ENCODE peak calls at places on chromosomes 3 and 15, in five cellular contexts. V is breast epithelium; H is right cardiac atrium; S is CD8-positive, alpha-beta T cell; T is prostate gland. N is an unnamed sample.

GRCh38 chr15:84737005-84737404 is 11.4 kb upstream of the ZNF592 start:
- DNase-seq in S (no peak), H (no peak), T (no peak), V (no peak), N (peak; percentile 68)

GRCh38 chr15:85702321-85703230 is 92.1 kb downstream of the KLHL25 start:
- DNase-seq in H (no peak), V (no peak), T (no peak), S (peak; percentile 32), N (peak; percentile 55)

GRCh38 chr3:32937331-32937730 is 14.1 kb upstream of the CCR4 start:
- DNase-seq in H (no peak), S (no peak), V (no peak), T (no peak), N (no peak)

GRCh38 chr3:113054552-113054951 is 63.8 kb downstream of the GTPBP8 start:
- DNase-seq in T (peak; percentile 5), V (no peak), H (no peak), S (no peak), N (no peak)

GRCh38 chr15:67828379-67828968 is 3.2 kb downstream of the SKOR1 start:
- DNase-seq in V (no peak), T (no peak), S (no peak), H (no peak), N (no peak)

GRCh38 chr3:125624341-125624740 is 29.0 kb upstream of the OSBPL11 start:
- DNase-seq in S (no peak), V (no peak), T (no peak), H (no peak), N (no peak)

GRCh38 chr15:92800013-92800412 is 100.1 kb upstream of the CHD2 start:
- DNase-seq in V (no peak), S (no peak), H (no peak), T (no peak), N (no peak)

GRCh38 chr15:91975241-91975978 is 121.9 kb downstream of the SLCO3A1 start:
- DNase-seq in S (no peak), T (no peak), H (peak; percentile 40), V (no peak), N (no peak)

GRCh38 chr3:13657660-13658435 is 108.9 kb downstream of the FBLN2 start:
- DNase-seq in T (peak; percentile 34), H (peak; percentile 77), S (peak; percentile 68), V (no peak), N (peak; percentile 36)

GRCh38 chr3:61809879-61810278 is 248.5 kb downstream of the PTPRG start:
- DNase-seq in H (peak; percentile 83), T (peak; percentile 10), S (no peak), V (no peak), N (peak; percentile 39)

GRCh38 chr3:10977864-10978510 is 14.6 kb upstream of the SLC6A1 start:
- DNase-seq in T (no peak), V (no peak), S (no peak), H (no peak), N (no peak)

GRCh38 chr3:76631251-76631650 is 408.6 kb upstream of the ROBO2 start:
- DNase-seq in T (no peak), S (no peak), V (no peak), H (no peak), N (peak; percentile 11)

GRCh38 chr3:149414557-149415231 is 37.2 kb upstream of the TM4SF1 start:
- DNase-seq in S (no peak), H (no peak), V (no peak), T (no peak), N (no peak)

DNA sequence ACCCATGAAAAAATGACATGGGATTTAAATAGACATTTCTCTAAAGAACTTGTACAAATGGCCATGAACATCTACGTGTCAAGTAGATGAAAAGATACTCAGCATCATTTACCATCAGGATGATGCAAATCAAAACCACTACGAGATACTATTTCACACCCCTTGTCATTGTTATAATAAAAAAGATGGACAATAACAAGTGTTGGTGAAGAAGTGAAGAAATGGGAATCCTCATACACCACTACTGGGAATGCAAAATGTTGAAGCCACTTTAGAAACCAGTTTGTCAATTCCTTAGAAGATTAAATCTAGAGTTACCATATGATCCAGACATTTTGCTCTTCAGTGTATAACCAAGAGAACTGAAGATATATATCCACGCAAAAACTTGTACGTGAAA is 57.9 kb downstream of the TIMP4 start:
- DNase-seq in H (no peak), T (no peak), S (no peak), V (no peak), N (no peak)
- H3K4me3 ChIP-seq in H (no peak overlapping the region), T (no peak overlapping the region), S (no peak overlapping the region), V (no peak overlapping the region), N (no peak overlapping the region)

DNA sequence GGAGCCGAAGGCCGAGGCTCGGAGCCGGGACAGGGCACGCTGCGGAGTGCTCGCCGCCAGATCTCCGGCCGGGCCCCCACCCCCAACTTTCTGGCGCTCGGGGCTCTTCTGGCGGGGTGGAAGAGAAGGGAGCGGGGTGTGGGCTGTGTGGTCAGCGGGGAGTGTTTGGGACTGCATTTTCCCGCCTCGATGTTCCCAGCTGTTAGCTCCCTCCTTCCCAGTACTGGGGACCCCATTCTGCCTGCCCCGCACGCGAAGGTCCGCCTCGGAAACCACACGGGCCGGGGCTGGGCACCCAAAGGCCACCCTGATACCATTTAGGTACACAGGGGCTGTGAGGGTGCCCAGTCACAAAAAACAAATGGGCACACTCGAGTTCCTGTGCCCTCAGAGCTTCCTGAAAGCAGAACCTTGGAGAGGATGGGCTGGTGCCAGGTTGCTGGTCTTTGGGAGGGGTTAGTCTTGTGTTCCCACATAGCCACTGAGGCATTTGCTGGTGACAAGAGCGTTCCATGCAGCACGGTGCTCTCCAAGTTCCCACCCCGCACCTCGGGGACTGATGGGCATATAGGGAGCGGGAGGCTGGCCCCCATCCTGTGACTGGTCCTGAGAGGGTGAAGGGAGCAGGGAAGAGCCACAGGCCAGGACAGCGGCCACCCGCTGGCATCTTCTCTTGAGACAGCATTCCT is 621 bp downstream of the TYRO3 start:
- DNase-seq in V (peak; percentile 17), S (no peak), H (peak; percentile 67), T (no peak), N (no peak)
- H3K4me3 ChIP-seq in V (peak overlapping the region; percentile 97), S (peak overlapping the region; percentile 45), H (peak overlapping the region; percentile 94), T (peak overlapping the region; percentile 66), N (peak overlapping the region; percentile 59)

DNA sequence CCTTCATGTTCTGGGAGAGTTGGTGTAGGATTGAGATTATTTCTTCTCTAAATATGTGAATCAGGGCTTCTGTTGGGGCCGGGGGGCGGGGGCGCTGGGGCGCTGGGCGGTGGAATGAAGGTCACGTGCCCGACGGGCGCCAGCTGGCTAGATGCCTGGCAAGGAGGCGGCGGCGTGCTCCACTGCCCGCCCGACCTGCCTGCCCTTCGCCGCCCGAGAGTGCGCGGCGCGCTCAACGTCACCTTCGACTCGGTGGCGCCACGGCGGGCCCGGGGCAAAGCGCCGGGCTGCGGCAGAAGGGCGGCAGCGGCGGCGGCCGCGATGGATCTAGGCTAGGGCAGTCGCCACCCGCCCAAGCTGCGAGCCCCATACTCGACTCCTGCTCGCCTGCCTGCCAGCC is 47.0 kb upstream of the LHFPL4 start:
- DNase-seq in T (no peak), H (peak; percentile 72), S (no peak), V (no peak), N (no peak)
- H3K4me3 ChIP-seq in T (peak overlapping the region; percentile 10), H (no peak overlapping the region), S (no peak overlapping the region), V (peak overlapping the region; percentile 60), N (no peak overlapping the region)

GRCh38 chr3:171334465-171334811 is 125.8 kb downstream of the TNIK start:
- DNase-seq in H (no peak), T (no peak), S (no peak), V (no peak), N (no peak)
- H3K4me3 ChIP-seq in H (no peak overlapping the region), T (no peak overlapping the region), S (no peak overlapping the region), V (no peak overlapping the region), N (no peak overlapping the region)

DNA sequence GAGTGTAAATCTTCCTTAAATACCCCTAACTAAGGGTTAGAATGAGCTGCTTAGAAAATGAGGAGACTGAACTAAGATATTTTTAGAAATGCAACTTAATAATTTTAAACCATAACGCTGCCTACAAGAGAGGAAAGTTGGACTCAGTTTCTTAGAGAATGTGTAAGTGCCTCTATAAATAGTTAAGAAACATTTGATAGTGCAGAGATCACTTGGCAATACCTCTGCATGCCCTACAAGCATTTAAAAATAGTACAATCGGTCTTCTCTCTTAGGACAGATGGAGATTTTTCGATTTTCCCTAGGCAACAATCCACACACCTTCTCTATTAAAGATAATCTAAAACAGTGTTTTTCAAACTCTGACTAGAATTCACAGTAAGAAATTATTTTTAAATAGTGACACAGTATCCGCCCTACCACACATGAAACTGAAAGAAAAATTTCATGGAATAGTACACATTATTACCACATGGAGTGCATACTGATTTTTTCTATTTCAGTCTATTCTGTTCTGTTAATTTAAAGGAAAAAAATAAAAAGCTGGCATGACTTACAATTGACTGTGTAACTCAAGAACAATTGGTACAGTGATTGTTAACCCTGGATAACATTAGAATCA is 83.2 kb downstream of the GADL1 start:
- DNase-seq in S (no peak), T (no peak), V (no peak), H (no peak), N (no peak)
- H3K4me3 ChIP-seq in S (no peak overlapping the region), T (no peak overlapping the region), V (no peak overlapping the region), H (peak overlapping the region; percentile 16), N (no peak overlapping the region)

DNA sequence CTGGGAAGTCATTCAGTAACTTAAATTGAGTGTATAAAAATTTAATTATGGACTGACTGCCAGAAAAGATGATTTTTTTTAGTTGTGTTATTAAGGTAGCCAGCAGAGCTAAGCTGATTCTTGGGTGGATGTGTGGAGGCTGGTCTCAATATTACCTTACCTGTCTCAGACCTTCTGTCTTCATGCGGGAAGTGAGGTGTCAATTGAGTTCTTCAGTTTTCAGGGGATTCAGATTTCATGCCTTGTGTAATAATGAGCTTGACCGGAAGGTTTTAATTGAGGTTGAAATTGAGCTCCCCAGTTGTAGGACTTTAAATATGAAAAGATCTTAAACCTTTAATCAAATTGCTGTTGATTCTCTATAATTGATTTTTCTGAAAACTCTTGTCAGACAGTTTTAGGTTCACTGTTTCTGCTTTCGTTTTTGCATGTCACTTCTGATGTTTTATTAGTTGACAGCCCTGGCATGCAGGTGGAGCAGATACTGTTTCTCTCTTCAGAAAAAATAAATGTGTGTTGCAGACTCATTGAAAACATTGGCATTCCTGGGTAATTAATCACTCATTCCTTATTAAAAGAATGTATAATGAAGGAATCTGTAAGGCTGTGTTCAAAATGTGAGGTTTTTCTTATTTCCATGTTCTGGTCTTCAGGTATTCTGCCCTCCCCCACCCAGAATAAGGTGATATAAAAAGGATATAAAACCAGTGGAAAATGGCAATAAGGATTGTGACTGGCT is 54.5 kb downstream of the PSMD6 start:
- DNase-seq in S (no peak), T (no peak), V (no peak), H (no peak), N (no peak)
- H3K4me3 ChIP-seq in S (peak overlapping the region; percentile 70), T (peak overlapping the region; percentile 7), V (peak overlapping the region; percentile 36), H (no peak overlapping the region), N (no peak overlapping the region)

GRCh38 chr3:14812196-14812785 is 6.5 kb upstream of the FGD5 start:
- DNase-seq in S (no peak), T (no peak), H (no peak), V (no peak), N (no peak)
- H3K4me3 ChIP-seq in S (no peak overlapping the region), T (no peak overlapping the region), H (peak overlapping the region; percentile 66), V (peak overlapping the region; percentile 76), N (no peak overlapping the region)

N was measured in HAP-1.